ENCODE peak calls at places on chromosome 3, in six cellular contexts. A is stimulated activated CD8-positive, alpha-beta memory T cell treated with anti-CD3 and anti-CD28 coated beads, Interleukin-15, amount 100 ng/mL, for 48 hours; N is NCI-H1105; M is HFF-Myc; W is hippocampal formation; T is sigmoid colon. S is an unnamed sample.

GRCh38 chr3:29344986-29345385 is 64.1 kb downstream of the RBMS3 start:
- DNase-seq in N (no peak), W (no peak), M (no peak), A (no peak), T (no peak), S (no peak)

GRCh38 chr3:138591392-138591791 is 2.7 kb downstream of the CEP70 start:
- DNase-seq in W (no peak), N (no peak), T (no peak), M (no peak), A (no peak), S (no peak)

GRCh38 chr3:195844671-195845218 is 33.0 kb upstream of the MUC4 start:
- DNase-seq in N (no peak), T (no peak), M (no peak), A (no peak), W (no peak), S (no peak)

GRCh38 chr3:51974963-51975856 is at the start of gene ABHD14A:
- DNase-seq in W (peak), A (peak), M (no peak), N (peak), T (peak), S (peak)

GRCh38 chr3:120497318-120497717 is 46.5 kb upstream of the FSTL1 start:
- DNase-seq in W (no peak), N (no peak), M (peak), A (no peak), T (no peak), S (peak)

GRCh38 chr3:191401775-191402357 is 59.1 kb upstream of the PYDC2 start:
- DNase-seq in W (no peak), M (no peak), A (no peak), T (no peak), N (no peak), S (no peak)

GRCh38 chr3:176789281-176789705 is 408.0 kb downstream of the TBL1XR1 start:
- DNase-seq in W (no peak), N (no peak), T (no peak), M (no peak), A (no peak), S (no peak)

GRCh38 chr3:45951946-45952345 is 8.7 kb downstream of the CXCR6 start:
- DNase-seq in N (no peak), T (no peak), A (no peak), W (no peak), M (no peak), S (no peak)

GRCh38 chr3:62589078-62589477 is 215.7 kb upstream of the FEZF2 start:
- DNase-seq in T (no peak), A (no peak), W (no peak), N (no peak), M (no peak), S (peak)

GRCh38 chr3:167109746-167110145 is 270.4 kb downstream of the ZBBX start:
- DNase-seq in W (no peak), M (no peak), N (no peak), T (no peak), A (no peak), S (no peak)

GRCh38 chr3:13197281-13197680 is 124.1 kb upstream of the IQSEC1 start:
- DNase-seq in M (no peak), W (no peak), T (peak), N (no peak), A (no peak), S (no peak)

GRCh38 chr3:130576571-130577266 is 59.7 kb downstream of the COL6A6 start:
- DNase-seq in A (no peak), M (no peak), T (no peak), W (no peak), N (no peak), S (no peak)

GRCh38 chr3:99656606-99657005 is 18.2 kb downstream of the COL8A1 start:
- DNase-seq in N (no peak), M (no peak), W (no peak), T (no peak), A (no peak), S (peak)

GRCh38 chr3:196063049-196063448 is 18.8 kb downstream of the TFRC start:
- DNase-seq in A (no peak), W (no peak), N (no peak), T (no peak), M (no peak), S (no peak)

GRCh38 chr3:187025254-187025655 is 94.9 kb downstream of the ST6GAL1 start:
- DNase-seq in T (no peak), M (no peak), N (no peak), W (no peak), A (peak), S (no peak)

GRCh38 chr3:98553751-98554150 is 22.0 kb downstream of the GPR15 start:
- DNase-seq in M (no peak), N (no peak), W (no peak), T (no peak), A (no peak), S (peak)

GRCh38 chr3:127679534-127680145 is 6.9 kb downstream of the ABTB1 start:
- DNase-seq in N (no peak), M (no peak), W (no peak), A (no peak), T (peak), S (no peak)

GRCh38 chr3:31009881-31010280 is 115.4 kb upstream of the GADL1 start:
- DNase-seq in M (no peak), A (no peak), N (no peak), T (no peak), W (no peak), S (peak)

GRCh38 chr3:177529716-177530335 is 332.5 kb upstream of the TBL1XR1 start:
- DNase-seq in N (no peak), M (no peak), A (no peak), T (no peak), W (no peak), S (no peak)

GRCh38 chr3:32934150-32934742 is 17.2 kb upstream of the CCR4 start:
- DNase-seq in T (no peak), M (no peak), W (no peak), A (no peak), N (no peak), S (peak)

GRCh38 chr3:31468433-31468832 is 64.3 kb upstream of the STT3B start:
- DNase-seq in A (no peak), M (no peak), T (no peak), W (no peak), N (no peak), S (no peak)

GRCh38 chr3:168654700-168655099 is 559.0 kb upstream of the GOLIM4 start:
- DNase-seq in A (no peak), W (no peak), T (no peak), M (no peak), N (no peak), S (no peak)

GRCh38 chr3:108090066-108090700 is 648 bp downstream of the CD47 start:
- DNase-seq in M (no peak), W (peak), T (peak), A (peak), N (peak), S (peak)

GRCh38 chr3:86988986-86989385 is 2.0 kb downstream of the VGLL3 start:
- DNase-seq in A (no peak), T (no peak), N (no peak), W (no peak), M (no peak), S (no peak)

GRCh38 chr3:123741058-123741511 is 143.0 kb downstream of the MYLK start:
- DNase-seq in A (no peak), T (no peak), N (no peak), M (no peak), W (no peak), S (no peak)

GRCh38 chr3:63762180-63762579 is 56.9 kb upstream of the C3orf49 start:
- DNase-seq in N (no peak), A (no peak), T (no peak), W (no peak), M (peak), S (peak)

GRCh38 chr3:123620338-123620737 is 35.5 kb upstream of the HACD2 start:
- DNase-seq in M (no peak), W (peak), N (no peak), T (peak), A (no peak), S (peak)

GRCh38 chr3:150746791-150747590 is 16.0 kb downstream of the SIAH2 start:
- DNase-seq in N (no peak), M (no peak), T (no peak), W (no peak), A (no peak), S (no peak)

GRCh38 chr3:126473292-126474168 is 2.2 kb downstream of the ZXDC start:
- DNase-seq in T (no peak), M (no peak), N (no peak), W (no peak), A (no peak), S (no peak)

GRCh38 chr3:132911741-132912415 is 126.3 kb upstream of the TMEM108 start:
- DNase-seq in M (no peak), W (no peak), N (no peak), A (no peak), T (no peak), S (peak)

GRCh38 chr3:132593241-132593949 is 3.7 kb upstream of the ACKR4 start:
- DNase-seq in W (no peak), M (no peak), A (no peak), T (no peak), N (no peak), S (no peak)

GRCh38 chr3:30232142-30232541 is 374.3 kb upstream of the TGFBR2 start:
- DNase-seq in W (no peak), N (no peak), A (no peak), M (peak), T (no peak), S (peak)

GRCh38 chr3:120908030-120908802 is at the start of gene STXBP5L:
- DNase-seq in M (peak), T (peak), W (peak), N (peak), A (peak), S (peak)

GRCh38 chr3:191175102-191175501 is 23.9 kb upstream of the OSTN start:
- DNase-seq in W (no peak), T (no peak), M (no peak), A (no peak), N (no peak), S (no peak)

GRCh38 chr3:123789760-123790159 is 94.4 kb downstream of the MYLK start:
- DNase-seq in W (no peak), A (no peak), N (no peak), T (no peak), M (peak), S (peak)

GRCh38 chr3:114336122-114336697 is 42.4 kb downstream of the TIGIT start:
- DNase-seq in W (no peak), A (no peak), T (no peak), M (no peak), N (no peak), S (peak)

GRCh38 chr3:145898487-145898886 is 262.5 kb downstream of the PLOD2 start:
- DNase-seq in W (no peak), T (no peak), A (no peak), M (no peak), N (no peak), S (peak)